ENCODE peak calls at places on chromosome 19, in six cellular contexts. D is activated naive CD4-positive, alpha-beta T cell; B is T-helper 2 cell treated with Interferon-gamma antibody and Interleukin-4, amounts not matched to agents 5 μg/mL and 100 μg/mL, for 36 hours; U is HFFc6; F is RPMI8226; G is amniotic epithelial cell. L is an unnamed sample.

GRCh38 chr19:48826606-48827020 is 9.7 kb downstream of the HSD17B14 start:
- DNase-seq in D (no peak), B (no peak), U (no peak), F (no peak), G (no peak), L (no peak)

GRCh38 chr19:15575406-15575805 is 39.6 kb upstream of the CYP4F8 start:
- DNase-seq in D (no peak), B (no peak), U (no peak), F (no peak), G (no peak), L (no peak)

GRCh38 chr19:49567722-49568454 is 12.5 kb downstream of the NOSIP start:
- DNase-seq in D (peak), B (peak), U (no peak), F (no peak), G (peak), L (no peak)

GRCh38 chr19:49168421-49168820 is 10.8 kb downstream of the TRPM4 start:
- DNase-seq in D (no peak), B (no peak), U (no peak), F (no peak), G (no peak), L (no peak)

GRCh38 chr19:47095707-47096704 is 17.6 kb downstream of the ZC3H4 start:
- DNase-seq in D (no peak), B (no peak), U (no peak), F (no peak), G (peak), L (no peak)

GRCh38 chr19:38648789-38649304 is 1.4 kb downstream of the ACTN4 start:
- DNase-seq in D (no peak), B (no peak), U (no peak), F (no peak), G (no peak), L (no peak)

GRCh38 chr19:48935864-48936263 is 2.4 kb downstream of the DHDH start:
- DNase-seq in D (no peak), B (no peak), U (no peak), F (no peak), G (no peak), L (no peak)

GRCh38 chr19:294341-294818 is 3.2 kb upstream of the PLPP2 start:
- DNase-seq in D (no peak), B (no peak), U (no peak), F (no peak), G (peak), L (no peak)

GRCh38 chr19:1811942-1812425 is at the start of gene ATP8B3:
- DNase-seq in D (peak), B (no peak), U (no peak), F (no peak), G (no peak), L (no peak)

GRCh38 chr19:28606269-28607032 is 606.5 kb downstream of the UQCRFS1 start:
- DNase-seq in D (no peak), B (no peak), U (no peak), F (no peak), G (no peak), L (no peak)

GRCh38 chr19:49133621-49134454 is 14.5 kb downstream of the PPFIA3 start:
- DNase-seq in D (no peak), B (peak), U (no peak), F (no peak), G (peak), L (no peak)

GRCh38 chr19:55353803-55354697 is 469 bp downstream of the COX6B2 start:
- DNase-seq in D (peak), B (peak), U (no peak), F (peak), G (peak), L (no peak)

GRCh38 chr19:30376272-30376671 is 4.1 kb downstream of the ZNF536 start:
- DNase-seq in D (no peak), B (no peak), U (no peak), F (no peak), G (no peak), L (no peak)

GRCh38 chr19:48400018-48400742 is 6.7 kb downstream of the GRIN2D start:
- DNase-seq in D (no peak), B (peak), U (peak), F (peak), G (peak), L (no peak)

GRCh38 chr19:18610556-18611326 is 1.9 kb upstream of the TMEM59L start:
- DNase-seq in D (no peak), B (no peak), U (no peak), F (no peak), G (no peak), L (no peak)

GRCh38 chr19:50803633-50804419 is 13.6 kb downstream of the ACP4 start:
- DNase-seq in D (no peak), B (no peak), U (no peak), F (peak), G (peak), L (no peak)

GRCh38 chr19:46927106-46927505 is 66.3 kb downstream of the ARHGAP35 start:
- DNase-seq in D (no peak), B (no peak), U (no peak), F (no peak), G (no peak), L (no peak)

GRCh38 chr19:34226036-34226435 is 28.3 kb upstream of the GARRE1 start:
- DNase-seq in D (no peak), B (peak), U (no peak), F (no peak), G (peak), L (no peak)

GRCh38 chr19:16325671-16326400 is 1.2 kb downstream of the KLF2 start:
- DNase-seq in D (peak), B (peak), U (no peak), F (peak), G (no peak), L (no peak)

GRCh38 chr19:29583196-29584006 is 22.7 kb upstream of the POP4 start:
- DNase-seq in D (no peak), B (no peak), U (peak), F (no peak), G (no peak), L (no peak)

GRCh38 chr19:11064831-11065303 is 24.4 kb upstream of the LDLR start:
- DNase-seq in D (no peak), B (no peak), U (no peak), F (peak), G (peak), L (no peak)

GRCh38 chr19:34588846-34589245 is 88.1 kb downstream of the SCGB2B2 start:
- DNase-seq in D (no peak), B (no peak), U (no peak), F (no peak), G (no peak), L (no peak)

GRCh38 chr19:2636897-2637683 is 65.4 kb downstream of the GNG7 start:
- DNase-seq in D (peak), B (peak), U (peak), F (peak), G (peak), L (no peak)

GRCh38 chr19:3162418-3163229 is 15.9 kb upstream of the S1PR4 start:
- DNase-seq in D (no peak), B (no peak), U (no peak), F (peak), G (peak), L (peak)

GRCh38 chr19:4506449-4507149 is 11.7 kb downstream of the PLIN4 start:
- DNase-seq in D (no peak), B (no peak), U (peak), F (no peak), G (peak), L (no peak)

GRCh38 chr19:58562126-58563033 is 4.0 kb upstream of the UBE2M start:
- DNase-seq in D (no peak), B (peak), U (no peak), F (peak), G (peak), L (no peak)

GRCh38 chr19:33819875-33820781 is 23.5 kb downstream of the KCTD15 start:
- DNase-seq in D (no peak), B (peak), U (peak), F (peak), G (peak), L (peak)

GRCh38 chr19:17647071-17648020 is 40.8 kb downstream of the UNC13A start:
- DNase-seq in D (no peak), B (no peak), U (no peak), F (no peak), G (no peak), L (no peak)

GRCh38 chr19:53782698-53783097 is 41.4 kb downstream of the NLRP12 start:
- DNase-seq in D (no peak), B (no peak), U (no peak), F (no peak), G (no peak), L (no peak)

GRCh38 chr19:2782357-2782935 is 627 bp downstream of the SGTA start:
- DNase-seq in D (no peak), B (peak), U (no peak), F (no peak), G (no peak), L (no peak)

GRCh38 chr19:15863272-15863671 is 34.6 kb downstream of the CYP4F2 start:
- DNase-seq in D (no peak), B (no peak), U (no peak), F (no peak), G (no peak), L (no peak)

GRCh38 chr19:4732680-4733114 is 9.1 kb upstream of the DPP9 start:
- DNase-seq in D (no peak), B (peak), U (peak), F (peak), G (peak), L (peak)

GRCh38 chr19:14073232-14073924 is 792 bp downstream of the MISP3 start:
- DNase-seq in D (peak), B (peak), U (peak), F (peak), G (peak), L (peak)

GRCh38 chr19:4327252-4327876 is 11.3 kb downstream of the STAP2 start:
- DNase-seq in D (peak), B (peak), U (no peak), F (peak), G (peak), L (no peak)